ENCODE peak calls at places on chromosomes 7 and 10, in six cellular contexts. One of them, this sample, is unnamed.

GRCh38 chr7:98913612-98914011 is 35.3 kb downstream of the TRRAP start:
- DNase-seq in HCT116: no peak
- DNase-seq in endothelial cell of umbilical vein: no peak
- DNase-seq in GM23338: no peak
- DNase-seq in HepG2: no peak
- DNase-seq in H1: no peak
- DNase-seq in this sample: no peak

GRCh38 chr7:30647589-30647988 is 34.7 kb downstream of the CRHR2 start:
- DNase-seq in HCT116: no peak
- DNase-seq in H1: no peak
- DNase-seq in HepG2: no peak
- DNase-seq in GM23338: no peak
- DNase-seq in endothelial cell of umbilical vein: no peak
- DNase-seq in this sample: no peak

GRCh38 chr10:130761896-130762295 is 549.6 kb downstream of the TCERG1L start:
- DNase-seq in H1: no peak
- DNase-seq in GM23338: no peak
- DNase-seq in endothelial cell of umbilical vein: no peak
- DNase-seq in HCT116: no peak
- DNase-seq in HepG2: no peak
- DNase-seq in this sample: no peak

GRCh38 chr7:130486963-130487324 is 4.9 kb upstream of the MEST start:
- DNase-seq in endothelial cell of umbilical vein: peak; percentile 51
- DNase-seq in HCT116: no peak
- DNase-seq in GM23338: no peak
- DNase-seq in H1: no peak
- DNase-seq in HepG2: no peak
- DNase-seq in this sample: no peak

GRCh38 chr7:5528071-5528814 is 104.6 kb upstream of the TNRC18 start:
- DNase-seq in GM23338: no peak
- DNase-seq in H1: no peak
- DNase-seq in endothelial cell of umbilical vein: peak; percentile 30
- DNase-seq in HepG2: no peak
- DNase-seq in HCT116: no peak
- DNase-seq in this sample: no peak

GRCh38 chr10:74343804-74344203 is 192.8 kb downstream of the ADK start:
- DNase-seq in H1: no peak
- DNase-seq in HepG2: no peak
- DNase-seq in GM23338: no peak
- DNase-seq in endothelial cell of umbilical vein: no peak
- DNase-seq in HCT116: no peak
- DNase-seq in this sample: no peak

GRCh38 chr7:93055543-93056107 is 62.2 kb downstream of the SAMD9 start:
- DNase-seq in GM23338: peak; percentile 66
- DNase-seq in H1: no peak
- DNase-seq in HepG2: peak; percentile 34
- DNase-seq in HCT116: no peak
- DNase-seq in endothelial cell of umbilical vein: peak; percentile 53
- DNase-seq in this sample: peak; percentile 35

GRCh38 chr10:73908853-73909611 is 1.9 kb upstream of the PLAU start:
- DNase-seq in endothelial cell of umbilical vein: peak; percentile 94
- DNase-seq in HCT116: no peak
- DNase-seq in GM23338: no peak
- DNase-seq in H1: no peak
- DNase-seq in HepG2: peak; percentile 35
- DNase-seq in this sample: no peak

GRCh38 chr7:103065666-103066065 is 8.9 kb downstream of the FBXL13 start:
- DNase-seq in HCT116: peak; percentile 24
- DNase-seq in GM23338: peak; percentile 74
- DNase-seq in endothelial cell of umbilical vein: peak; percentile 51
- DNase-seq in HepG2: peak; percentile 45
- DNase-seq in H1: no peak
- DNase-seq in this sample: no peak

GRCh38 chr10:100993986-100994708 is 5.5 kb upstream of the LZTS2 start:
- DNase-seq in GM23338: peak; percentile 74
- DNase-seq in HCT116: no peak
- DNase-seq in endothelial cell of umbilical vein: peak; percentile 51
- DNase-seq in HepG2: no peak
- DNase-seq in H1: no peak
- DNase-seq in this sample: no peak

GRCh38 chr7:83267141-83267631 is 104.5 kb upstream of the PCLO start:
- DNase-seq in HepG2: no peak
- DNase-seq in H1: no peak
- DNase-seq in HCT116: no peak
- DNase-seq in endothelial cell of umbilical vein: no peak
- DNase-seq in GM23338: peak; percentile 41
- DNase-seq in this sample: no peak

GRCh38 chr10:56537984-56538383 is 176.9 kb upstream of the ZWINT start:
- DNase-seq in HepG2: peak; percentile 1
- DNase-seq in endothelial cell of umbilical vein: no peak
- DNase-seq in H1: no peak
- DNase-seq in GM23338: no peak
- DNase-seq in HCT116: no peak
- DNase-seq in this sample: no peak

GRCh38 chr7:116348356-116348755 is 138.0 kb downstream of the TES start:
- DNase-seq in endothelial cell of umbilical vein: no peak
- DNase-seq in H1: no peak
- DNase-seq in GM23338: no peak
- DNase-seq in HCT116: no peak
- DNase-seq in HepG2: no peak
- DNase-seq in this sample: no peak

GRCh38 chr10:23399701-23400144 is 39.2 kb upstream of the OTUD1 start:
- DNase-seq in HepG2: peak; percentile 6
- DNase-seq in endothelial cell of umbilical vein: no peak
- DNase-seq in HCT116: no peak
- DNase-seq in H1: no peak
- DNase-seq in GM23338: no peak
- DNase-seq in this sample: no peak

GRCh38 chr10:86684305-86684704 is 16.0 kb downstream of the LDB3 start:
- DNase-seq in H1: no peak
- DNase-seq in GM23338: peak; percentile 60
- DNase-seq in HepG2: no peak
- DNase-seq in endothelial cell of umbilical vein: no peak
- DNase-seq in HCT116: no peak
- DNase-seq in this sample: no peak

GRCh38 chr10:4541292-4541691 is 284.7 kb upstream of the AKR1E2 start:
- DNase-seq in HepG2: no peak
- DNase-seq in H1: no peak
- DNase-seq in GM23338: no peak
- DNase-seq in HCT116: peak; percentile 81
- DNase-seq in endothelial cell of umbilical vein: peak; percentile 94
- DNase-seq in this sample: no peak

GRCh38 chr7:92763636-92764423 is 72.5 kb downstream of the CDK6 start:
- DNase-seq in GM23338: peak; percentile 96
- DNase-seq in HCT116: peak; percentile 90
- DNase-seq in H1: peak; percentile 74
- DNase-seq in HepG2: peak; percentile 63
- DNase-seq in endothelial cell of umbilical vein: peak; percentile 27
- DNase-seq in this sample: no peak

GRCh38 chr10:115092555-115093285 is 445 bp upstream of the ATRNL1 start:
- DNase-seq in GM23338: peak; percentile 77
- DNase-seq in HepG2: no peak
- DNase-seq in H1: no peak
- DNase-seq in HCT116: no peak
- DNase-seq in endothelial cell of umbilical vein: peak; percentile 22
- DNase-seq in this sample: no peak

GRCh38 chr7:121021266-121021969 is 32.9 kb downstream of the CPED1 start:
- DNase-seq in H1: no peak
- DNase-seq in HCT116: no peak
- DNase-seq in GM23338: no peak
- DNase-seq in HepG2: no peak
- DNase-seq in endothelial cell of umbilical vein: peak; percentile 48
- DNase-seq in this sample: no peak
- TF ChIP-seq POLR2AphosphoS5 in H1: no peak
- TF ChIP-seq POLR2AphosphoS5 in HCT116: no peak
- TF ChIP-seq POLR2AphosphoS5 in GM23338: no peak
- TF ChIP-seq POLR2AphosphoS5 in HepG2: no peak
- TF ChIP-seq POLR2AphosphoS5 in endothelial cell of umbilical vein: no peak
- TF ChIP-seq POLR2AphosphoS5 in this sample: no peak

GRCh38 chr7:157474685-157475084 is 137.9 kb downstream of the DNAJB6 start:
- DNase-seq in HepG2: peak; percentile 20
- DNase-seq in HCT116: peak; percentile 48
- DNase-seq in GM23338: peak; percentile 70
- DNase-seq in endothelial cell of umbilical vein: no peak
- DNase-seq in H1: peak; percentile 46
- DNase-seq in this sample: no peak

GRCh38 chr7:157471259-157472125 is 134.7 kb downstream of the DNAJB6 start:
- DNase-seq in GM23338: no peak
- DNase-seq in endothelial cell of umbilical vein: no peak
- DNase-seq in H1: no peak
- DNase-seq in HepG2: no peak
- DNase-seq in HCT116: no peak
- DNase-seq in this sample: no peak

GRCh38 chr7:157470699-157471098 is 133.9 kb downstream of the DNAJB6 start:
- DNase-seq in GM23338: no peak
- DNase-seq in H1: no peak
- DNase-seq in HepG2: no peak
- DNase-seq in HCT116: no peak
- DNase-seq in endothelial cell of umbilical vein: no peak
- DNase-seq in this sample: no peak

GRCh38 chr7:157473051-157473569 is 136.3 kb downstream of the DNAJB6 start:
- DNase-seq in endothelial cell of umbilical vein: no peak
- DNase-seq in H1: no peak
- DNase-seq in HCT116: no peak
- DNase-seq in GM23338: no peak
- DNase-seq in HepG2: no peak
- DNase-seq in this sample: no peak

DNA sequence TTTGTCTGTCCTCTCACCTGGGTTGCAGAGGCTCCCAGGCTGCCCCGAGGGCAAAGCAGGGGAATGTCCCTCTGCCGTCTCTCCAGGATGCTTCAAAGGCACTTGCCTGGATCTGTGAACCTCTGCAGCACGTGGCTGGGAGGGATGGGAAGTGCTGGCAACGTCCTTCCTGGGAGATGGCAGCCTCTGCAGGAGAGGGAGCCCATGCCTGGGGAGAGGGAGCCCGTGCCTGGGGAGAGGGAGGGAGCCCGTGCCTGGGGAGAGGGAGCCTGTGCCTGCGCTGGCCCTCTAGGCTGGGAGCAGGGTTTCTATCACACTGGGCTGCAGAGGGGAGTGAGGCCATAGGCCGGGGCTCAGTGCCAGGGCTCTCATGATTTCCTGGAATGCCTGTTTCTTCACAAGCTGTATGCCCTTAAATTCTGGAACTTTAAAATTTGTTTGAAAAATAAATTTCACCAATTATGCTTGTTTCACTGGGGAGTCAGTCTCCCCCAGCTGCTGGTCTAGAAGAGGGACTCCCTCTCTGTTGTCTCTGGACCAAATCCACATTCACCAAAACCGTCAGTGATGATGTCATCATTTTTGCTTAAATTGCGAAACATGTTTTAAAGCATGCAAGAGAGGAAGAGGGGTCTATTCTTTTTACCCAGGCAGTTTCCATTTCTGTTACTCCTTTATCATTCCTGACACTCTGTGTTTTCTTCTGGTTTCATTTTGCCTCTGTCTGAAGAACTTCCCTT is 135.7 kb downstream of the DNAJB6 start:
- DNase-seq in HepG2: no peak
- DNase-seq in H1: no peak
- DNase-seq in HCT116: no peak
- DNase-seq in GM23338: no peak
- DNase-seq in endothelial cell of umbilical vein: no peak
- DNase-seq in this sample: no peak
- H3K27ac ChIP-seq in HepG2: no peak overlapping the region
- H3K27ac ChIP-seq in H1: no peak overlapping the region
- H3K27ac ChIP-seq in HCT116: no peak overlapping the region
- H3K27ac ChIP-seq in GM23338: no peak overlapping the region
- H3K27ac ChIP-seq in endothelial cell of umbilical vein: no peak overlapping the region
- H3K27ac ChIP-seq in this sample: no peak overlapping the region

DNA sequence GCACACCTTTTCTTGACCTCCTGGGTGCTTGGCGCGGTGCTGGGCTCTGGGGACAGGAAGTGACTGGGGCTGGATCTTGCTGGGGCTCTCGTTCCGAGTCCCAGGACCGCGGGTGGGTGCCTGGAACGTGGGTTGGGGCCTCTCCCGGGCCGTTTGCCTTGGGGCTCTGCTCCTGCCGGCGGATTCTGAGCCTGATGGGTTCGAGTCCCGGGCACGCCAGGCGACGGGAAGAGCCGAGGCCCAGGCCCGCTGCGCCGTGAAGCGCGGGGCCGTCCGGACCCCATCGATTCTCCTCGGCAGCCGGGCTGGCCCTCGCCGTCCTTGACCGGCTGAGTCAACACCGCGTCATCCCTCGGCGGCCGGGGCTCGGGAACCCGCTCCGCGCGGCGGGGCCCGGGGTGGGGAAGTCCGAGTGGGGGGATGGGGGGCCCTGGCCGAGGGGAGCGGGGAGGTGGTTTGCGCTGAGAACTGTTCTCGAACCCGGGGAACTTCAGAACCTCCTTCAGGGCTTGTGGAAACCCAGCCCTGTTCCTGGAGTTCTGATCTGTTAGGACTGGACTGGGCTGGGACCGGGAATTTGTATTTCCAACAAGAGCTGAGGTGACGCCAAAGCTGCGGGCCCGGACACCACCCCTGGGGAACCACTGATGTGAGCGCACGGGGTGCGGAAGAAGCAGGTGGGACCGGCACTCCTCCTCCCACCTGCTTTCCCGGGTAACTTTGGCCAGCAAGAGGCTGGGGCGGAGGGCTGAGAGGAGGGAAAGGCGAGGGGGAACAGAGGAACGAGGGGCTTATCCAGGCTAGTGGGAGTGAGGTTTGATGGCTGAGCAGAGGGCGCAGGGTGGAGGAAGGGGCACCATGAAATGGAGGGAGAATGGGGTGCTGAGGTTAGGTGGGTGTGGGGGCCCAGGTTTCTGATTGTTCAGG is 6.2 kb downstream of the HHEX start:
- DNase-seq in HCT116: no peak
- DNase-seq in GM23338: peak; percentile 56
- DNase-seq in endothelial cell of umbilical vein: peak; percentile 51
- DNase-seq in HepG2: no peak
- DNase-seq in H1: no peak
- DNase-seq in this sample: no peak
- TF ChIP-seq EZH2 in HCT116: no peak
- TF ChIP-seq EZH2 in GM23338: peak; percentile 72
- TF ChIP-seq EZH2 in endothelial cell of umbilical vein: no peak
- TF ChIP-seq EZH2 in HepG2: no peak
- TF ChIP-seq EZH2 in H1: peak; percentile 58
- TF ChIP-seq EZH2 in this sample: no peak

DNA sequence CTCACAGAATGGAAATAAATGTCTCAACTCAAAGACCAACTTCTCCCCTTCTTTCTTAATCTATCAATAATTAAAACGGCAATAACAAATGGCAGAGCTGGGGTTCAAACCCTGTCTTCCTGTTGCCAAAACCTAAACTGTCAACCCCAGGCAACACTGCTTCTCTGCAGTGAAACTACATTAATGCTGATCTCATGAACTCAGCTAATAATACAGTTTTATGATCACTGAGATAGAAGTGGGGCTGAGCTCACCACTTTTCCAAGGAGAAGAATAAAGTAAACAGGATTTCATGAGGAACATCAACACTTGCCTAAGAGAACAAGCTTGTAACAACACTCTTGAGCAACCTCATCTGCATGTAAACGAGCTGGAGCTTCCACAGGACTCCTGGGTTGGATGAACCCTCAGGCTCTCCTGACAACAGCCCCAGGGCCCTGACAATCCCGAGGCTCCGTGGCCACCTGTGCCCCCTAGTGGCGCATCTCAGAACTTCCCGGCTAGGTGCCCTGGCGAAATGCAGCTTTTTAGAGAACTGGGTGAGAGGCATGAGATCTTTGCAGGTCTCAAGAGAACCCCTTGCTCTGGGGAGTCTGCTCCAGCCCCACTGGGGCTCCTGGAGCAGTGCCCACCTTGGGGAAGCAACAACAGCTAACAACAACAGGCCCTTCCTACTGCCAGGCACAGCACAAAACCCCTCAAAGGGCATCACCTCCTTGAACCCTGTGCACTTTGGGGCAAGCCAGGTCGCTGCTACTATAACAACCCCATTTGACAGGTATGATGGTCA is 169.3 kb downstream of the SH3PXD2A start:
- DNase-seq in H1: peak; percentile 50
- DNase-seq in HepG2: peak; percentile 36
- DNase-seq in endothelial cell of umbilical vein: peak; percentile 60
- DNase-seq in GM23338: peak; percentile 86
- DNase-seq in HCT116: peak; percentile 32
- DNase-seq in this sample: no peak
- TF ChIP-seq POLR2AphosphoS5 in H1: no peak
- TF ChIP-seq POLR2AphosphoS5 in HepG2: no peak
- TF ChIP-seq POLR2AphosphoS5 in endothelial cell of umbilical vein: no peak
- TF ChIP-seq POLR2AphosphoS5 in GM23338: no peak
- TF ChIP-seq POLR2AphosphoS5 in HCT116: no peak
- TF ChIP-seq POLR2AphosphoS5 in this sample: no peak

This sample was measured in SK-N-MC.